ENCODE peak calls at places on chromosomes 3 and 15, in seven cellular contexts. H is H1, Q is HCT116, C is HepG2, Y is NT2/D1, D is GM12878, M is K562. L is an unnamed sample.

GRCh38 chr3:123352134-123352554 is 96.7 kb downstream of the ADCY5 start:
- DNase-seq in Q (no peak), M (no peak), D (no peak), C (no peak), H (no peak), Y (no peak), L (no peak)

GRCh38 chr3:172182797-172183196 is 143.4 kb downstream of the FNDC3B start:
- DNase-seq in M (no peak), H (no peak), Y (no peak), C (no peak), Q (no peak), D (no peak), L (no peak)

GRCh38 chr15:77468896-77469295 is 48.2 kb downstream of the HMG20A start:
- DNase-seq in Q (no peak), M (no peak), H (no peak), C (peak; percentile 43), D (no peak), Y (no peak), L (no peak)

GRCh38 chr15:45678459-45679178 is 43.8 kb downstream of the SQOR start:
- DNase-seq in Q (no peak), Y (no peak), H (no peak), M (no peak), C (peak; percentile 18), D (no peak), L (no peak)

GRCh38 chr3:193816656-193817311 is 223.8 kb downstream of the OPA1 start:
- DNase-seq in H (peak; percentile 51), Q (no peak), Y (peak; percentile 93), M (peak; percentile 78), C (no peak), D (no peak), L (peak; percentile 67)

GRCh38 chr15:35481064-35481463 is 64.9 kb downstream of the DPH6 start:
- DNase-seq in H (no peak), Q (no peak), M (no peak), Y (no peak), C (no peak), D (no peak), L (no peak)

GRCh38 chr3:65751123-65751700 is 287.5 kb downstream of the MAGI1 start:
- DNase-seq in D (no peak), C (peak; percentile 47), M (peak; percentile 59), Y (peak; percentile 72), Q (peak; percentile 3), H (peak; percentile 31), L (peak; percentile 52)

GRCh38 chr3:42123012-42123581 is 31.9 kb downstream of the TRAK1 start:
- DNase-seq in C (no peak), H (no peak), Y (no peak), D (peak; percentile 69), M (no peak), Q (no peak), L (no peak)

GRCh38 chr3:189936210-189936609 is 184.5 kb downstream of the P3H2 start:
- DNase-seq in Q (no peak), C (no peak), M (no peak), H (no peak), Y (no peak), D (no peak), L (no peak)

GRCh38 chr3:153970047-153970446 is 151.1 kb upstream of the ARHGEF26 start:
- DNase-seq in Q (no peak), C (no peak), H (no peak), Y (no peak), M (no peak), D (no peak), L (no peak)

GRCh38 chr3:129120254-129121004 is 1.2 kb downstream of the RAB43 start:
- DNase-seq in H (peak; percentile 62), Q (peak; percentile 51), C (peak; percentile 90), Y (peak; percentile 74), D (peak; percentile 89), M (peak; percentile 88), L (peak; percentile 67)

GRCh38 chr15:64070965-64071851 is 22.4 kb downstream of the CIAO2A start:
- DNase-seq in H (no peak), Y (no peak), Q (no peak), D (no peak), C (peak; percentile 74), M (peak; percentile 77), L (no peak)

GRCh38 chr3:126714296-126714900 is 10.4 kb downstream of the CHCHD6 start:
- DNase-seq in H (no peak), Y (no peak), Q (no peak), C (no peak), M (no peak), D (no peak), L (peak; percentile 82)

GRCh38 chr3:58041826-58042324 is 33.7 kb downstream of the FLNB start:
- DNase-seq in C (peak; percentile 85), D (peak; percentile 88), H (no peak), M (no peak), Q (no peak), Y (peak; percentile 85), L (no peak)

GRCh38 chr3:185661772-185662171 is 75.7 kb downstream of the SENP2 start:
- DNase-seq in Y (no peak), C (no peak), D (no peak), Q (no peak), M (no peak), H (no peak), L (no peak)

GRCh38 chr3:185657691-185658503 is 71.8 kb downstream of the SENP2 start:
- DNase-seq in M (no peak), Y (no peak), H (no peak), Q (no peak), D (no peak), C (no peak), L (no peak)

GRCh38 chr3:185658504-185658912 is 72.4 kb downstream of the SENP2 start:
- DNase-seq in Q (no peak), Y (no peak), H (no peak), M (no peak), C (peak; percentile 14), D (no peak), L (no peak)

GRCh38 chr3:185658943-185659342 is 72.8 kb downstream of the SENP2 start:
- DNase-seq in D (no peak), M (no peak), Y (no peak), C (no peak), Q (no peak), H (no peak), L (no peak)

DNA sequence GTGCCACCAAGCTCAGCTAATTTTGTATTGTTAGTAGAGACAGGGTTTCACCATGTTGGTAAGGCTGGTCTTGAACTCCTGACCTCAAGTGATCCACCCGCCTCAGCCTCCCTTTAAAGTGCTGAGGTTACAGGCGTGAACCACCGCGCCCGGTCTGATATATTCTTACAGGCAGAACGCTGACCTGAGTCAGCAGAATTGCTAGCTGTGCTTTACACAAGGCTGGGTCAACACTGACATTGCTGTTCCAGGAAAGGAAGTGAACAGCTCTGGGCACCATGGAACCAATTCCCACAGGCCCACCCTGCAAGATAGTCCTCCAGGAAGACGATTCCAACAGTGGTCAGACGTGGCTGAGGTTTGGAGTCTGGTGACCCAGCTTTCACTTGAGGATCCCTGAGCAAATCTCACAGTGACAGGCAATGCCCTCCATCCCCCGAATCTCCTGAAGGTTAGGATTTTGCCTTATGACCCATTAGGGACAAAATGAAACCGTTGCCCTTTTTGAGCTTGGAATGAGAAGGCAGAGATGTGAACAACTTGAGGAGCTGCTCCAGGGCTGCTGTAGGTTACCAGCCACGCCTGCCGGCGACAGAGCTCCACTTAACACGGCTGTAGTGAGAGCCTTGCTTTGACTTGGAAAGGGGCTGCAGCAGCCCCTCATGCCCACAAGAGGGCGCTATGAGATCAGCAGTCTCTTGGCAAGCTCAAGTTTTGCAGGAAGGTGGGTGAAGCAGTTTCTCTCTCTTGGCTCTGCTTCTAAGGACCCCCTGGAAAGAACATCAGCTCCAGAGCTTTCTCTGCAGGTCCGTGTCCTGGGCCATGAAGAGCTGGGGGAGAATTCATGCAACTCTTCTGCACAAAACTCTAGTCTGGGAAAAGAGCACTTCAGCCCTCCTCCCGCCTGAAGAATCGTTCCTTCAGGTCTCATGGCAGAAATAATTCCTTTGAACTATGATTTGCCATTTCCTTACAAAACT is 74.1 kb downstream of the SENP2 start:
- DNase-seq in H (peak; percentile 61), M (peak; percentile 89), D (peak; percentile 8), C (peak; percentile 72), Q (peak; percentile 60), Y (peak; percentile 82), L (peak; percentile 78)
- TF ChIP-seq YY1 in H (no peak), M (no peak), D (peak; percentile 53), C (no peak), Q (no peak), Y (no peak), L (no peak)

GRCh38 chr3:55511895-55512585 is 24.9 kb upstream of the WNT5A start:
- DNase-seq in Q (no peak), C (no peak), Y (no peak), H (no peak), M (no peak), D (no peak), L (no peak)
- TF ChIP-seq YY1 in Q (no peak), C (no peak), Y (no peak), H (no peak), M (no peak), D (no peak), L (no peak)

GRCh38 chr3:149085828-149086231 is 503 bp downstream of the HLTF start:
- DNase-seq in H (peak; percentile 46), Y (peak; percentile 71), D (no peak), C (peak; percentile 4), Q (no peak), M (peak; percentile 88), L (no peak)
- TF ChIP-seq YY1 in H (no peak), Y (no peak), D (no peak), C (no peak), Q (no peak), M (no peak), L (no peak)

DNA sequence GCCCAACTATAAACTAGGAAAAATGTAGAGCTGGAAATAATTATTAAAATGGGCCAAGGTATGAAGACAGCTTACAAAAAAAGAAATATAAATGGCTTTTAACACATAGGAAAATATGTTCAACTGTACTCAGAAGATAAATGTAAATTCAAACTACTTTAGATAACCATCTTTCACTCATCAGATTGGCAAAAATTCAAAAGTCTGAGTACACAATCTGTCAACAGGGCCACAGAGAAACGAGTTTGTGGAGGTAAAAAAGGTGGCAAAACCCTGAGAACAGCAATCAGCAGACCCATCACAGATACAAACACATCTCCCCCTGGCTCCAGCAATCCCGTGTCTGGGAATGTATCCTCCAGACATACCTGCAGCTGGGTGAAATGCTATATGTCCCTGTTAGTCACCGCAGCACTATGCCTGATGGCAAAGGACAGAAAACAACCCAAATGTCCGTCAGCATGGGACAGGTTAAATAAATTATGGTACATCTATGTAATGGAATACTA is 149.5 kb downstream of the OSBPL10 start:
- DNase-seq in M (no peak), Y (no peak), Q (no peak), D (no peak), H (no peak), C (no peak), L (peak; percentile 23)
- TF ChIP-seq YY1 in M (no peak), Y (no peak), Q (no peak), D (no peak), H (no peak), C (no peak), L (no peak)

DNA sequence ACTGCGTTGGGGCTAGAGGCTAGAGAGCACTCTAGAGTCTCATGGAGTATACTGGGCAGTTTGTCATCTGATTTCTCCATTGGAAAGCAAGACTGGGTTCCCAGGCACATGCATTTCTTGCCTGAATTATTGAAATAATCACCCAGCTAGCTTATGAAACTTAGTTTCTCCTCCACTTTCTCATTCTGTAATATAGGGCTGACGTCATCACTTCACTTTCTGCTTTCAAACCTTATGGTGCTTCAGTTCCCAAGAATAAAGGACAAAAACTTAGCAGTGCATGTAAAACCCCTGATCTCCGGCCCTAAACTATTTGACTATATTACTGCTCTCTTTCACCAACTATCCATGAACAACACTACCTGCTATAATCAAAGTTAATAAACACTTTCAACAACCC is 147.9 kb downstream of the IGSF11 start:
- DNase-seq in D (no peak), C (no peak), Y (no peak), H (no peak), M (no peak), Q (no peak), L (no peak)
- TF ChIP-seq YY1 in D (no peak), C (no peak), Y (no peak), H (no peak), M (no peak), Q (no peak), L (no peak)

L was measured in SK-N-SH.